ENCODE peak calls at places on chromosomes 2 and 18, in six cellular contexts. U is activated CD4-positive, alpha-beta T cell treated with anti-CD3 and anti-CD28 coated beads, Interleukin-2, amount 10 ng/mL, durations not matched to agents 7 days and 5 days; E is activated naive CD4-positive, alpha-beta T cell; N is posterior cingulate gyrus; O is brain microvascular endothelial cell; Z is NCI-H1105. Y is an unnamed sample.

GRCh38 chr2:67277450-67277849 is 119.7 kb upstream of the ETAA1 start:
- DNase-seq in U (no peak), E (no peak), N (no peak), O (no peak), Z (no peak), Y (no peak)

GRCh38 chr2:69559696-69560482 is 83.7 kb downstream of the AAK1 start:
- DNase-seq in U (no peak), E (no peak), N (no peak), O (peak), Z (peak), Y (peak)

GRCh38 chr2:68045337-68045736 is 17.5 kb downstream of the C1D start:
- DNase-seq in U (no peak), E (no peak), N (no peak), O (no peak), Z (peak), Y (no peak)

GRCh38 chr2:54428401-54428800 is 27.7 kb upstream of the SPTBN1 start:
- DNase-seq in U (no peak), E (no peak), N (no peak), O (no peak), Z (no peak), Y (no peak)

GRCh38 chr2:20625920-20626697 is 24.8 kb downstream of the HS1BP3 start:
- DNase-seq in U (no peak), E (no peak), N (peak), O (peak), Z (no peak), Y (no peak)

GRCh38 chr2:157336137-157336721 is 10.6 kb upstream of the ERMN start:
- DNase-seq in U (peak), E (no peak), N (no peak), O (peak), Z (no peak), Y (peak)

GRCh38 chr2:23037596-23037995 is 347.4 kb upstream of the KLHL29 start:
- DNase-seq in U (no peak), E (no peak), N (peak), O (no peak), Z (no peak), Y (no peak)

GRCh38 chr2:150491943-150492342 is 4.5 kb upstream of the RND3 start:
- DNase-seq in U (no peak), E (no peak), N (no peak), O (no peak), Z (no peak), Y (no peak)

GRCh38 chr2:26475832-26476501 is 2.0 kb downstream of the OTOF start:
- DNase-seq in U (no peak), E (no peak), N (peak), O (no peak), Z (no peak), Y (no peak)

GRCh38 chr18:46711444-46711863 is 45.4 kb downstream of the ST8SIA5 start:
- DNase-seq in U (no peak), E (no peak), N (peak), O (no peak), Z (no peak), Y (peak)

GRCh38 chr2:172079838-172080640 is 5.3 kb upstream of the DLX1 start:
- DNase-seq in U (no peak), E (no peak), N (peak), O (no peak), Z (no peak), Y (peak)

GRCh38 chr2:27663463-27664244 is at the start of the genes SLC4A1AP and SUPT7L:
- DNase-seq in U (peak), E (peak), N (peak), O (peak), Z (peak), Y (peak)

GRCh38 chr2:129799036-129799958 is 180.2 kb upstream of the RAB6C start:
- DNase-seq in U (no peak), E (no peak), N (peak), O (no peak), Z (no peak), Y (no peak)

GRCh38 chr2:14677039-14677438 is 44.5 kb downstream of the LRATD1 start:
- DNase-seq in U (no peak), E (no peak), N (no peak), O (no peak), Z (no peak), Y (no peak)

GRCh38 chr2:196136151-196136550 is 35.2 kb downstream of the STK17B start:
- DNase-seq in U (no peak), E (no peak), N (no peak), O (no peak), Z (no peak), Y (no peak)

GRCh38 chr2:63029058-63029457 is 21.6 kb upstream of the OTX1 start:
- DNase-seq in U (no peak), E (no peak), N (no peak), O (peak), Z (no peak), Y (no peak)

GRCh38 chr2:62099523-62100175 is 96.3 kb upstream of the B3GNT2 start:
- DNase-seq in U (no peak), E (no peak), N (no peak), O (no peak), Z (no peak), Y (peak)

GRCh38 chr2:112682101-112682500 is 36.4 kb downstream of the SLC20A1 start:
- DNase-seq in U (no peak), E (no peak), N (no peak), O (no peak), Z (no peak), Y (no peak)

GRCh38 chr2:27720004-27720551 is 51.4 kb upstream of the MRPL33 start:
- DNase-seq in U (peak), E (no peak), N (peak), O (peak), Z (no peak), Y (no peak)

GRCh38 chr18:46320928-46321855 is 217.0 kb downstream of the HAUS1 start:
- DNase-seq in U (no peak), E (no peak), N (no peak), O (peak), Z (no peak), Y (no peak)

GRCh38 chr2:98704499-98705332 is 26.2 kb downstream of the MGAT4A start:
- DNase-seq in U (no peak), E (no peak), N (no peak), O (no peak), Z (no peak), Y (no peak)

GRCh38 chr18:57859314-57859713 is 56.2 kb upstream of the ATP8B1 start:
- DNase-seq in U (peak), E (no peak), N (no peak), O (peak), Z (no peak), Y (peak)

GRCh38 chr2:239389414-239390329 is 11.1 kb downstream of the HDAC4 start:
- DNase-seq in U (no peak), E (no peak), N (peak), O (no peak), Z (no peak), Y (no peak)

GRCh38 chr2:2234398-2234797 is 96.7 kb downstream of the MYT1L start:
- DNase-seq in U (no peak), E (no peak), N (no peak), O (no peak), Z (peak), Y (no peak)

GRCh38 chr2:221200184-221200839 is 371.8 kb downstream of the EPHA4 start:
- DNase-seq in U (no peak), E (no peak), N (no peak), O (no peak), Z (no peak), Y (no peak)

GRCh38 chr2:237459741-237460174 is 27.3 kb upstream of the MLPH start:
- DNase-seq in U (no peak), E (no peak), N (no peak), O (peak), Z (no peak), Y (no peak)

GRCh38 chr18:39455300-39455699 is 1889.7 kb upstream of the CELF4 start:
- DNase-seq in U (no peak), E (no peak), N (no peak), O (peak), Z (no peak), Y (no peak)

GRCh38 chr2:223868005-223868404 is 30.6 kb upstream of the AP1S3 start:
- DNase-seq in U (no peak), E (no peak), N (peak), O (no peak), Z (no peak), Y (no peak)

GRCh38 chr2:224122542-224122941 is 83.5 kb upstream of the SERPINE2 start:
- DNase-seq in U (no peak), E (no peak), N (no peak), O (no peak), Z (no peak), Y (no peak)

GRCh38 chr2:31909661-31910060 is 101.1 kb downstream of the MEMO1 start:
- DNase-seq in U (no peak), E (no peak), N (no peak), O (no peak), Z (no peak), Y (no peak)

GRCh38 chr2:15582153-15582552 is 9.5 kb upstream of the DDX1 start:
- DNase-seq in U (no peak), E (no peak), N (no peak), O (no peak), Z (no peak), Y (no peak)

GRCh38 chr2:20025065-20025786 is 12.8 kb upstream of the MATN3 start:
- DNase-seq in U (no peak), E (no peak), N (no peak), O (no peak), Z (no peak), Y (no peak)

GRCh38 chr2:236236559-236237450 is 27.4 kb downstream of the ASB18 start:
- DNase-seq in U (no peak), E (no peak), N (no peak), O (no peak), Z (no peak), Y (no peak)

GRCh38 chr2:37555457-37555856 is 116.0 kb downstream of the CDC42EP3 start:
- DNase-seq in U (no peak), E (no peak), N (no peak), O (no peak), Z (no peak), Y (no peak)

GRCh38 chr2:238403632-238404405 is 22.9 kb upstream of the ASB1 start:
- DNase-seq in U (no peak), E (no peak), N (no peak), O (no peak), Z (no peak), Y (no peak)

GRCh38 chr2:145184741-145185671 is 665.1 kb upstream of the ZEB2 start:
- DNase-seq in U (no peak), E (no peak), N (no peak), O (no peak), Z (no peak), Y (no peak)

Y was measured in GM10248.